ENCODE peak calls at places on chromosomes 13 and 19, in eight cellular contexts. One of them, this sample, is unnamed. For H3K4me1, the result is how much of the 10 kb centered on the place peaks cover.

GRCh38 chr19:5093953-5094718 is 125.2 kb downstream of the KDM4B start:
- DNase-seq in H9: no peak
- DNase-seq in astrocyte: no peak
- DNase-seq in heart right ventricle: no peak
- DNase-seq in suprapubic skin: no peak
- DNase-seq in transverse colon: no peak
- DNase-seq in mucosa of descending colon: no peak
- DNase-seq in tibial nerve: no peak
- DNase-seq in this sample: no peak

GRCh38 chr19:49801966-49802661 is 11.0 kb downstream of the FUZ start:
- DNase-seq in H9: peak
- DNase-seq in astrocyte: peak
- DNase-seq in heart right ventricle: peak
- DNase-seq in suprapubic skin: peak
- DNase-seq in transverse colon: peak
- DNase-seq in mucosa of descending colon: peak
- DNase-seq in tibial nerve: peak
- DNase-seq in this sample: peak

GRCh38 chr19:41575998-41576397 is at the start of gene CEACAM21:
- DNase-seq in H9: no peak
- DNase-seq in astrocyte: no peak
- DNase-seq in heart right ventricle: peak
- DNase-seq in suprapubic skin: no peak
- DNase-seq in transverse colon: peak
- DNase-seq in mucosa of descending colon: peak
- DNase-seq in tibial nerve: peak
- DNase-seq in this sample: no peak

GRCh38 chr19:872266-872951 is 12.9 kb downstream of the CFD start:
- DNase-seq in H9: peak
- DNase-seq in astrocyte: peak
- DNase-seq in heart right ventricle: no peak
- DNase-seq in suprapubic skin: no peak
- DNase-seq in transverse colon: peak
- DNase-seq in mucosa of descending colon: peak
- DNase-seq in tibial nerve: peak
- DNase-seq in this sample: peak

GRCh38 chr13:71115301-71115700 is 751.7 kb downstream of the DACH1 start:
- DNase-seq in H9: no peak
- DNase-seq in astrocyte: no peak
- DNase-seq in heart right ventricle: no peak
- DNase-seq in suprapubic skin: no peak
- DNase-seq in transverse colon: no peak
- DNase-seq in mucosa of descending colon: no peak
- DNase-seq in tibial nerve: no peak
- DNase-seq in this sample: no peak

GRCh38 chr13:49388256-49388655 is 55.6 kb downstream of the CAB39L start:
- DNase-seq in H9: no peak
- DNase-seq in astrocyte: no peak
- DNase-seq in heart right ventricle: no peak
- DNase-seq in suprapubic skin: no peak
- DNase-seq in transverse colon: no peak
- DNase-seq in mucosa of descending colon: no peak
- DNase-seq in tibial nerve: no peak
- DNase-seq in this sample: no peak

GRCh38 chr13:108200781-108201398 is 14.4 kb downstream of the LIG4 start:
- DNase-seq in H9: no peak
- DNase-seq in astrocyte: peak
- DNase-seq in heart right ventricle: no peak
- DNase-seq in suprapubic skin: no peak
- DNase-seq in transverse colon: no peak
- DNase-seq in mucosa of descending colon: no peak
- DNase-seq in tibial nerve: no peak
- DNase-seq in this sample: peak

GRCh38 chr13:41696163-41697003 is 239.0 kb downstream of the RGCC start:
- DNase-seq in H9: no peak
- DNase-seq in astrocyte: peak
- DNase-seq in heart right ventricle: no peak
- DNase-seq in suprapubic skin: no peak
- DNase-seq in transverse colon: no peak
- DNase-seq in mucosa of descending colon: no peak
- DNase-seq in tibial nerve: no peak
- DNase-seq in this sample: peak

GRCh38 chr13:110137677-110138008 is 169.3 kb downstream of the COL4A1 start:
- DNase-seq in H9: no peak
- DNase-seq in astrocyte: peak
- DNase-seq in heart right ventricle: peak
- DNase-seq in suprapubic skin: no peak
- DNase-seq in transverse colon: peak
- DNase-seq in mucosa of descending colon: no peak
- DNase-seq in tibial nerve: peak
- DNase-seq in this sample: no peak

DNA sequence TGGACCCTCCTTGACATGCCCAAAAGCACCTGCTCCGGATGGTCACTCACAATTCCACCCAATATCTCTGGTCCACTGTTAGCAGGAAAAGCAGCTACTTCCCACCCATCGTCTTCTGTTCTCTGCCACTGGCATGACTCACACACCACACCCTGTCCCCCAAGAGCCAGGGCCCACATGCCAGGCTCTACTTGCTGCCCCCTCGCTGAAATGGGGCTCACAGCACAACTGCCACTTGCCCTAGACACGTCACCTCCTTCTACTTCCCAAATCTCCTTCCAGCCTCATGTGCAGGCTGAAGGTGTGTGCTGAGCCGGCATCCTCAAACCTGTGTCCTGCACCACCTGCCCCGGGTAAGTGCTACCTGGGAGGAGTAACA is 65.0 kb downstream of the TBC1D4 start:
- DNase-seq in H9: no peak
- DNase-seq in astrocyte: peak
- DNase-seq in heart right ventricle: peak
- DNase-seq in suprapubic skin: no peak
- DNase-seq in transverse colon: no peak
- DNase-seq in mucosa of descending colon: no peak
- DNase-seq in tibial nerve: no peak
- DNase-seq in this sample: no peak
- H3K4me1 ChIP-seq in H9: under half
- H3K4me1 ChIP-seq in astrocyte: under half
- H3K4me1 ChIP-seq in heart right ventricle: under half
- H3K4me1 ChIP-seq in suprapubic skin: under half
- H3K4me1 ChIP-seq in transverse colon: under half
- H3K4me1 ChIP-seq in mucosa of descending colon: under half
- H3K4me1 ChIP-seq in tibial nerve: half or more
- H3K4me1 ChIP-seq in this sample: under half

DNA sequence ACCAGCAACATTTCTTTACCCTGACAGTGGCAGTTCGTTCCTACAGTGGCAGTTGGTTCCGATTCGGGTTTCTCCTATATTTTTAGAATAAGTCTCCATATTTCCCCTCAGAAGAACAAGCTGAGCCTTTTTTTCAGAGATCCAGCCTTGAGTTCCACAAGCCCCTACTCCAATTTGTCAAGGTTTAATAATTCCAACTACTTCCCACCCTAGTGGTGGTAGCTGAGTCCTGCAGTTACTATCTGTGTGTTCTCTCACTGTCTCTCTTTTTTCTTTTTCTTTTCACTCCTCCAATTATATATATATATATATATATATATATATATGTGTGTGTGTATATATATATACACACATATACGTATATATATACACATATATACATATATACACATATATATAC is 1347.3 kb downstream of the PCDH9 start:
- DNase-seq in H9: no peak
- DNase-seq in astrocyte: no peak
- DNase-seq in heart right ventricle: no peak
- DNase-seq in suprapubic skin: no peak
- DNase-seq in transverse colon: no peak
- DNase-seq in mucosa of descending colon: no peak
- DNase-seq in tibial nerve: no peak
- DNase-seq in this sample: no peak
- TF ChIP-seq CTCF in H9: peak
- TF ChIP-seq CTCF in astrocyte: no peak
- TF ChIP-seq CTCF in heart right ventricle: no peak
- TF ChIP-seq CTCF in suprapubic skin: no peak
- TF ChIP-seq CTCF in transverse colon: no peak
- TF ChIP-seq CTCF in mucosa of descending colon: no peak
- TF ChIP-seq CTCF in tibial nerve: no peak
- TF ChIP-seq CTCF in this sample: no peak

GRCh38 chr13:32261567-32261966 is 53.6 kb downstream of the ZAR1L start:
- DNase-seq in H9: no peak
- DNase-seq in astrocyte: peak
- DNase-seq in heart right ventricle: peak
- DNase-seq in suprapubic skin: no peak
- DNase-seq in transverse colon: peak
- DNase-seq in mucosa of descending colon: no peak
- DNase-seq in tibial nerve: peak
- DNase-seq in this sample: peak

GRCh38 chr13:32262619-32263018 is 52.5 kb downstream of the ZAR1L start:
- DNase-seq in H9: no peak
- DNase-seq in astrocyte: no peak
- DNase-seq in heart right ventricle: no peak
- DNase-seq in suprapubic skin: no peak
- DNase-seq in transverse colon: no peak
- DNase-seq in mucosa of descending colon: no peak
- DNase-seq in tibial nerve: no peak
- DNase-seq in this sample: peak

GRCh38 chr13:32259116-32259515 is 56.0 kb downstream of the ZAR1L start:
- DNase-seq in H9: no peak
- DNase-seq in astrocyte: no peak
- DNase-seq in heart right ventricle: no peak
- DNase-seq in suprapubic skin: no peak
- DNase-seq in transverse colon: no peak
- DNase-seq in mucosa of descending colon: no peak
- DNase-seq in tibial nerve: no peak
- DNase-seq in this sample: no peak

GRCh38 chr13:32264407-32264806 is 50.8 kb downstream of the ZAR1L start:
- DNase-seq in H9: no peak
- DNase-seq in astrocyte: peak
- DNase-seq in heart right ventricle: peak
- DNase-seq in suprapubic skin: no peak
- DNase-seq in transverse colon: peak
- DNase-seq in mucosa of descending colon: no peak
- DNase-seq in tibial nerve: peak
- DNase-seq in this sample: peak

DNA sequence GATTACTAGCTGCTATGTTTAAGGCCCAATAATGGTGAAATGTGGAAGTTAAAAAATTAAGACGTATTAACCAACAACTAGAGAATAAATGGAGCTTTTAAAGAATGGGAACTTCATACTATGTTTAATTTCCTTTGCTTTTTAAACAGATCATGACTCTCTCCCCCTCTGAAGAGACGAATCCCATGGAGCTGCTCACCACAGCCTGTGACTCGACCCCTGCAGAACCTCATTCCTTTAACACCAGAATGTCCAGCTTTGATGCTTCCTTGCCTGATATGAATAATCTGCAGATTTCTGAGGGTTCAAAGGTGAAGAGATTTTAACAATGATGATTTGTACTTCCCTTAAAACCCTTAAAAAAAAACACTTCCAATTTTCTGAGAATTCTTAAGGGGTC is 53.0 kb downstream of the ZAR1L start:
- DNase-seq in H9: no peak
- DNase-seq in astrocyte: peak
- DNase-seq in heart right ventricle: no peak
- DNase-seq in suprapubic skin: no peak
- DNase-seq in transverse colon: no peak
- DNase-seq in mucosa of descending colon: no peak
- DNase-seq in tibial nerve: no peak
- DNase-seq in this sample: no peak
- H3K4me1 ChIP-seq in H9: under half
- H3K4me1 ChIP-seq in astrocyte: under half
- H3K4me1 ChIP-seq in heart right ventricle: under half
- H3K4me1 ChIP-seq in suprapubic skin: under half
- H3K4me1 ChIP-seq in transverse colon: under half
- H3K4me1 ChIP-seq in mucosa of descending colon: under half
- H3K4me1 ChIP-seq in tibial nerve: under half
- H3K4me1 ChIP-seq in this sample: half or more

DNA sequence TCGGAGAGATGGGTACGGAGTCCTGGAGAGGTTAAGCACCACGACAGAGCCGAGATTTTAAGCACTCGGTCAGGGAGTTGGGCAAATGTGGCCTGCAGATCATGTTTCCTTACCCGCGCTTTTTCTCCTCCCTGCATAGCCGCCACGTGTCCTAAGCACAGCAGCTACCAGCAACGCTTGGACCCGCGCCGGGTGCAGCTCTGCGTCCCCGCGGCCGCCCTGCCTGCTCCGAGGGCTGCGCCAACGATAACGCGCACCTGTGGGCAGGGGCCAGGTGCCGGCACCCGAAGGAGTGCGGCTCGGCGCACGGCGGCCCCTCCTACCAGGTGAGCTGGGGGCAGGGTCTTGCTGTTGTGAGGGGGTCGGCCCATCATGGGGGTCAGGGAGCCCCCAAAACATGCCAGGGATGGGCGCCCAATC is 24.8 kb upstream of the FXYD3 start:
- DNase-seq in H9: peak
- DNase-seq in astrocyte: no peak
- DNase-seq in heart right ventricle: no peak
- DNase-seq in suprapubic skin: no peak
- DNase-seq in transverse colon: no peak
- DNase-seq in mucosa of descending colon: no peak
- DNase-seq in tibial nerve: no peak
- DNase-seq in this sample: no peak
- TF ChIP-seq CTCF in H9: no peak
- TF ChIP-seq CTCF in astrocyte: no peak
- TF ChIP-seq CTCF in heart right ventricle: no peak
- TF ChIP-seq CTCF in suprapubic skin: no peak
- TF ChIP-seq CTCF in transverse colon: no peak
- TF ChIP-seq CTCF in mucosa of descending colon: no peak
- TF ChIP-seq CTCF in tibial nerve: no peak
- TF ChIP-seq CTCF in this sample: no peak

This sample was measured in endothelial cell of umbilical vein.